ENCODE peak calls at places on chromosomes 16 and 17, in eight cellular contexts. H is pancreas, F is hippocampal formation, Z is GM12891, W is HuH-7.5, T is OCI-LY7, B is ovary, U is GM06990. M is an unnamed sample.

GRCh38 chr17:30291571-30292489 is at the start of gene BLMH:
- DNase-seq in H (peak), F (peak), Z (peak), W (peak), T (peak), B (peak), U (peak), M (peak)

GRCh38 chr16:51012396-51012795 is 138.7 kb downstream of the SALL1 start:
- DNase-seq in H (no peak), F (no peak), Z (no peak), W (peak), T (no peak), B (no peak), U (no peak), M (no peak)

GRCh38 chr16:10405386-10405939 is 19.6 kb downstream of the ATF7IP2 start:
- DNase-seq in H (no peak), F (no peak), Z (no peak), W (no peak), T (no peak), B (no peak), U (no peak), M (no peak)

GRCh38 chr16:4661661-4662060 is 31.7 kb upstream of the NUDT16L1 start:
- DNase-seq in H (no peak), F (peak), Z (no peak), W (no peak), T (no peak), B (no peak), U (no peak), M (no peak)

GRCh38 chr17:73286863-73287296 is 24.9 kb downstream of the CDC42EP4 start:
- DNase-seq in H (peak), F (no peak), Z (no peak), W (no peak), T (no peak), B (peak), U (no peak), M (no peak)

GRCh38 chr16:85176541-85177447 is 64.5 kb upstream of the CIBAR2 start:
- DNase-seq in H (peak), F (no peak), Z (no peak), W (no peak), T (no peak), B (peak), U (no peak), M (no peak)

GRCh38 chr16:65965632-65966031 is 400.9 kb upstream of the CDH5 start:
- DNase-seq in H (no peak), F (no peak), Z (no peak), W (no peak), T (no peak), B (no peak), U (no peak), M (no peak)

GRCh38 chr17:79943354-79944241 is 92.1 kb downstream of the TBC1D16 start:
- DNase-seq in H (peak), F (no peak), Z (no peak), W (no peak), T (no peak), B (no peak), U (no peak), M (no peak)

GRCh38 chr17:8606415-8606814 is 24.1 kb downstream of the MYH10 start:
- DNase-seq in H (no peak), F (no peak), Z (no peak), W (no peak), T (no peak), B (no peak), U (no peak), M (no peak)

GRCh38 chr16:78259883-78260282 is 160.4 kb downstream of the WWOX start:
- DNase-seq in H (no peak), F (no peak), Z (no peak), W (no peak), T (no peak), B (no peak), U (no peak), M (no peak)

GRCh38 chr16:85541619-85542547 is 71.2 kb upstream of the GSE1 start:
- DNase-seq in H (peak), F (no peak), Z (no peak), W (no peak), T (no peak), B (no peak), U (no peak), M (no peak)

GRCh38 chr17:19299214-19299747 is 62.1 kb downstream of the EPN2 start:
- DNase-seq in H (no peak), F (no peak), Z (no peak), W (no peak), T (no peak), B (no peak), U (no peak), M (no peak)

GRCh38 chr17:75645889-75646625 is 12.8 kb downstream of the SMIM5 start:
- DNase-seq in H (peak), F (peak), Z (peak), W (peak), T (no peak), B (no peak), U (no peak), M (peak)

GRCh38 chr17:41631025-41631889 is 6.9 kb upstream of the KRT17 start:
- DNase-seq in H (peak), F (no peak), Z (no peak), W (no peak), T (no peak), B (no peak), U (no peak), M (no peak)

GRCh38 chr17:61567045-61567802 is 23.8 kb downstream of the NACA2 start:
- DNase-seq in H (no peak), F (no peak), Z (no peak), W (no peak), T (peak), B (no peak), U (no peak), M (no peak)

GRCh38 chr17:61575352-61575975 is 15.6 kb downstream of the NACA2 start:
- DNase-seq in H (no peak), F (no peak), Z (no peak), W (no peak), T (no peak), B (no peak), U (no peak), M (no peak)

GRCh38 chr17:58317421-58318064 is 11.1 kb downstream of the TSPOAP1 start:
- DNase-seq in H (peak), F (no peak), Z (peak), W (peak), T (peak), B (peak), U (peak), M (peak)

GRCh38 chr17:37770631-37771518 is 26.0 kb upstream of the HNF1B start:
- DNase-seq in H (peak), F (no peak), Z (no peak), W (peak), T (peak), B (peak), U (no peak), M (peak)

GRCh38 chr16:4597174-4597573 is 17.5 kb downstream of the UBALD1 start:
- DNase-seq in H (no peak), F (no peak), Z (no peak), W (no peak), T (no peak), B (no peak), U (no peak), M (no peak)

GRCh38 chr17:43667506-43668438 is 6.0 kb upstream of the MEOX1 start:
- DNase-seq in H (no peak), F (no peak), Z (no peak), W (no peak), T (no peak), B (no peak), U (no peak), M (no peak)

GRCh38 chr17:55661963-55662834 is 60.5 kb downstream of the TMEM100 start:
- DNase-seq in H (no peak), F (no peak), Z (no peak), W (no peak), T (no peak), B (no peak), U (no peak), M (no peak)

GRCh38 chr17:82559779-82560642 is 40.5 kb downstream of the FOXK2 start:
- DNase-seq in H (no peak), F (no peak), Z (no peak), W (no peak), T (no peak), B (no peak), U (no peak), M (no peak)

GRCh38 chr16:66911112-66911511 is 7.6 kb downstream of the CDH16 start:
- DNase-seq in H (no peak), F (no peak), Z (no peak), W (peak), T (no peak), B (no peak), U (no peak), M (no peak)

GRCh38 chr16:56258508-56259424 is 67.5 kb downstream of the GNAO1 start:
- DNase-seq in H (no peak), F (peak), Z (no peak), W (no peak), T (no peak), B (no peak), U (no peak), M (no peak)

GRCh38 chr16:4081035-4081434 is 35.2 kb downstream of the ADCY9 start:
- DNase-seq in H (no peak), F (no peak), Z (no peak), W (no peak), T (no peak), B (no peak), U (no peak), M (no peak)

M was measured in left colon.